ENCODE peak calls at places on chromosomes 6 and 20, in ten cellular contexts. One of them, this sample, is unnamed.

GRCh38 chr6:111228094-111228493 is 140.8 kb downstream of the SLC16A10 start:
- DNase-seq in lung: no peak
- DNase-seq in tibial artery: no peak
- DNase-seq in fibroblast of lung: peak; percentile 59
- DNase-seq in IMR-90: no peak
- DNase-seq in testis: no peak
- DNase-seq in Caco-2: no peak
- DNase-seq in heart right ventricle: no peak
- DNase-seq in uterus: no peak
- DNase-seq in colonic mucosa: no peak
- DNase-seq in this sample: no peak

GRCh38 chr6:117487831-117488230 is 5.4 kb downstream of the DCBLD1 start:
- DNase-seq in tibial artery: no peak
- DNase-seq in Caco-2: no peak
- DNase-seq in testis: no peak
- DNase-seq in IMR-90: peak; percentile 86
- DNase-seq in uterus: no peak
- DNase-seq in lung: no peak
- DNase-seq in fibroblast of lung: no peak
- DNase-seq in heart right ventricle: no peak
- DNase-seq in colonic mucosa: no peak
- DNase-seq in this sample: no peak

GRCh38 chr6:156719720-156720563 is 57.2 kb upstream of the ARID1B start:
- DNase-seq in uterus: peak; percentile 91
- DNase-seq in lung: peak; percentile 91
- DNase-seq in tibial artery: peak; percentile 98
- DNase-seq in fibroblast of lung: peak; percentile 90
- DNase-seq in heart right ventricle: peak; percentile 93
- DNase-seq in Caco-2: peak; percentile 96
- DNase-seq in testis: peak; percentile 94
- DNase-seq in IMR-90: peak; percentile 87
- DNase-seq in colonic mucosa: peak; percentile 98
- DNase-seq in this sample: peak; percentile 97

GRCh38 chr20:32168184-32168910 is 39.2 kb downstream of the PLAGL2 start:
- DNase-seq in IMR-90: peak; percentile 58
- DNase-seq in Caco-2: no peak
- DNase-seq in lung: no peak
- DNase-seq in fibroblast of lung: peak; percentile 54
- DNase-seq in testis: no peak
- DNase-seq in colonic mucosa: no peak
- DNase-seq in heart right ventricle: no peak
- DNase-seq in tibial artery: peak; percentile 13
- DNase-seq in uterus: no peak
- DNase-seq in this sample: peak; percentile 75

GRCh38 chr6:151068761-151069312 is 170.9 kb upstream of the AKAP12 start:
- DNase-seq in IMR-90: peak; percentile 62
- DNase-seq in testis: no peak
- DNase-seq in heart right ventricle: no peak
- DNase-seq in uterus: no peak
- DNase-seq in tibial artery: peak; percentile 45
- DNase-seq in fibroblast of lung: peak; percentile 92
- DNase-seq in colonic mucosa: peak; percentile 6
- DNase-seq in lung: no peak
- DNase-seq in Caco-2: no peak
- DNase-seq in this sample: peak; percentile 46

GRCh38 chr6:127514396-127515227 is 4.5 kb downstream of the MTCL3 start:
- DNase-seq in heart right ventricle: peak; percentile 42
- DNase-seq in Caco-2: no peak
- DNase-seq in uterus: no peak
- DNase-seq in testis: peak; percentile 58
- DNase-seq in colonic mucosa: peak; percentile 23
- DNase-seq in tibial artery: no peak
- DNase-seq in lung: peak; percentile 57
- DNase-seq in IMR-90: peak; percentile 48
- DNase-seq in fibroblast of lung: peak; percentile 72
- DNase-seq in this sample: peak; percentile 60

GRCh38 chr6:38739532-38739931 is 24.4 kb downstream of the DNAH8 start:
- DNase-seq in Caco-2: no peak
- DNase-seq in heart right ventricle: no peak
- DNase-seq in testis: no peak
- DNase-seq in fibroblast of lung: no peak
- DNase-seq in lung: no peak
- DNase-seq in IMR-90: no peak
- DNase-seq in uterus: no peak
- DNase-seq in tibial artery: no peak
- DNase-seq in colonic mucosa: no peak
- DNase-seq in this sample: no peak

GRCh38 chr20:24951536-24952047 is 2.5 kb downstream of the CST7 start:
- DNase-seq in testis: no peak
- DNase-seq in fibroblast of lung: no peak
- DNase-seq in lung: no peak
- DNase-seq in uterus: no peak
- DNase-seq in tibial artery: no peak
- DNase-seq in Caco-2: no peak
- DNase-seq in colonic mucosa: no peak
- DNase-seq in heart right ventricle: no peak
- DNase-seq in IMR-90: no peak
- DNase-seq in this sample: no peak

GRCh38 chr6:163252132-163252729 is 162.3 kb upstream of the QKI start:
- DNase-seq in IMR-90: no peak
- DNase-seq in colonic mucosa: no peak
- DNase-seq in heart right ventricle: no peak
- DNase-seq in fibroblast of lung: no peak
- DNase-seq in lung: no peak
- DNase-seq in Caco-2: no peak
- DNase-seq in testis: no peak
- DNase-seq in uterus: no peak
- DNase-seq in tibial artery: no peak
- DNase-seq in this sample: no peak

GRCh38 chr20:37364927-37365272 is 19.0 kb downstream of the SRC start:
- DNase-seq in lung: no peak
- DNase-seq in uterus: no peak
- DNase-seq in tibial artery: no peak
- DNase-seq in testis: no peak
- DNase-seq in colonic mucosa: no peak
- DNase-seq in Caco-2: peak; percentile 40
- DNase-seq in IMR-90: no peak
- DNase-seq in heart right ventricle: no peak
- DNase-seq in fibroblast of lung: no peak
- DNase-seq in this sample: no peak

GRCh38 chr6:132131777-132132176 is 180.6 kb upstream of the CCN2 start:
- DNase-seq in uterus: peak; percentile 65
- DNase-seq in colonic mucosa: no peak
- DNase-seq in heart right ventricle: peak; percentile 61
- DNase-seq in Caco-2: no peak
- DNase-seq in IMR-90: peak; percentile 100
- DNase-seq in lung: no peak
- DNase-seq in fibroblast of lung: peak; percentile 99
- DNase-seq in testis: no peak
- DNase-seq in tibial artery: peak; percentile 80
- DNase-seq in this sample: no peak

GRCh38 chr6:156807028-156807427 is 29.9 kb downstream of the ARID1B start:
- DNase-seq in tibial artery: no peak
- DNase-seq in Caco-2: no peak
- DNase-seq in testis: no peak
- DNase-seq in IMR-90: no peak
- DNase-seq in uterus: no peak
- DNase-seq in colonic mucosa: no peak
- DNase-seq in heart right ventricle: no peak
- DNase-seq in lung: no peak
- DNase-seq in fibroblast of lung: no peak
- DNase-seq in this sample: no peak

GRCh38 chr20:50303573-50304500 is 113.2 kb downstream of the CEBPB start:
- DNase-seq in heart right ventricle: peak; percentile 82
- DNase-seq in tibial artery: peak; percentile 86
- DNase-seq in uterus: peak; percentile 88
- DNase-seq in testis: peak; percentile 81
- DNase-seq in colonic mucosa: peak; percentile 83
- DNase-seq in fibroblast of lung: peak; percentile 84
- DNase-seq in IMR-90: peak; percentile 85
- DNase-seq in lung: peak; percentile 74
- DNase-seq in Caco-2: no peak
- DNase-seq in this sample: peak; percentile 98

GRCh38 chr6:137879885-137880430 is 12.9 kb downstream of the TNFAIP3 start:
- DNase-seq in testis: no peak
- DNase-seq in tibial artery: no peak
- DNase-seq in uterus: no peak
- DNase-seq in fibroblast of lung: no peak
- DNase-seq in lung: no peak
- DNase-seq in colonic mucosa: no peak
- DNase-seq in heart right ventricle: no peak
- DNase-seq in Caco-2: no peak
- DNase-seq in IMR-90: no peak
- DNase-seq in this sample: no peak

GRCh38 chr6:8958894-8959511 is 523.7 kb upstream of the SLC35B3 start:
- DNase-seq in colonic mucosa: no peak
- DNase-seq in testis: no peak
- DNase-seq in Caco-2: no peak
- DNase-seq in lung: no peak
- DNase-seq in tibial artery: no peak
- DNase-seq in fibroblast of lung: peak; percentile 17
- DNase-seq in uterus: no peak
- DNase-seq in IMR-90: peak; percentile 1
- DNase-seq in heart right ventricle: no peak
- DNase-seq in this sample: no peak

GRCh38 chr20:62378215-62378614 is 8.7 kb upstream of the RPS21 start:
- DNase-seq in heart right ventricle: no peak
- DNase-seq in uterus: no peak
- DNase-seq in fibroblast of lung: peak; percentile 25
- DNase-seq in Caco-2: peak; percentile 83
- DNase-seq in tibial artery: no peak
- DNase-seq in testis: no peak
- DNase-seq in lung: no peak
- DNase-seq in colonic mucosa: no peak
- DNase-seq in IMR-90: no peak
- DNase-seq in this sample: no peak

DNA sequence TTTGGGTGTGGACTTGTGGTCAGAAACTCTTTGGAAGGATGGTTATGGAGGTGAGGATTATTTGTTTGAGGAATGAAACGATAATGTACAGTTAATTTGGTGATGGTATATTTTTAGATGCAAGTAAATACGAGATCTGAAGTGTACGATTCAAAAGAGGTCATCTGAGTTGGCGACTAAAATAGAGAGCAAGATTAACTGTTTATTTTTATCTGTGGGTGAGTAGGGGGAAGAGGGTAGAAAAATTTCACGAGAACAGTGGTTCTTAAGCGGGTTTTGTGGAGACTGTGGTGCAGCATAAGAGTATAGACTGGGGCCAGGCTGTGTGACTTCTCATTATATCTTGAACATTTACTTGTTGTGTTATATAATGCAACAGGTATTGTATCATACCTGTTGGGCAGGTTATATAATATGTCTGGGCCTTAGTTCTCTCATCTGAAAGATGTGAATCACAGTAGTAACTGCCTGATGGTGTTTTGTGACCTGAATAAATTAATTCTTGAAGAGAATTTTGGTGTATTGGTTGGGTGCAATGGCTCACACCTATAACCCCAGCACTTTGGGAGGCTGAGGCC is 171.2 kb downstream of the JARID2 start:
- DNase-seq in colonic mucosa: no peak
- DNase-seq in uterus: no peak
- DNase-seq in heart right ventricle: no peak
- DNase-seq in Caco-2: no peak
- DNase-seq in testis: no peak
- DNase-seq in IMR-90: no peak
- DNase-seq in lung: no peak
- DNase-seq in tibial artery: no peak
- DNase-seq in fibroblast of lung: no peak
- DNase-seq in this sample: no peak
- H3K36me3 ChIP-seq in colonic mucosa: no peaks in the 10 kb centered on the region
- H3K36me3 ChIP-seq in uterus: no peaks in the 10 kb centered on the region
- H3K36me3 ChIP-seq in heart right ventricle: no peaks in the 10 kb centered on the region
- H3K36me3 ChIP-seq in Caco-2: no peaks in the 10 kb centered on the region
- H3K36me3 ChIP-seq in testis: no peaks in the 10 kb centered on the region
- H3K36me3 ChIP-seq in IMR-90: no peaks in the 10 kb centered on the region
- H3K36me3 ChIP-seq in lung: no peaks in the 10 kb centered on the region
- H3K36me3 ChIP-seq in tibial artery: peaks cover 3% of the 10 kb centered on the region
- H3K36me3 ChIP-seq in fibroblast of lung: no peaks in the 10 kb centered on the region
- H3K36me3 ChIP-seq in this sample: no peaks in the 10 kb centered on the region

DNA sequence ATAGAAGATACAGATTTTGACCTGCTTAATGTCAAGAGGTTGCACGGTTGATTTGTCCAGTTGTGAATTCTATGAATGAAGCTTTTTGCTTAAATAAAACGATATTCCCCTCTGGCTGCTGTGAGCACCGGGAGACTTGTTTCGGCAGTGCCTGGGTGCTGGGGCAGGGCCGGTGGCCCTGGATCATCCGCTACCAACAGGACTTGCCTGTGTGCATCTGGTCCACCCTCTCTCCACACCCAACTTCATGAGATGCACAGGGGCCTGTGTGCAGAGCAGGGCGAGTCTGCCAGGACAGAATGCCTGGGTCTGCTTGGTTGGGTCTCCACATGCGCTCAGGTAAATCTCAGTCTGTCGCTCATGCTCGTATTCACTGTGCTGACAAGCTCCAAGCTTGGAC is 65.5 kb downstream of the TSHZ2 start:
- DNase-seq in testis: no peak
- DNase-seq in lung: no peak
- DNase-seq in IMR-90: no peak
- DNase-seq in fibroblast of lung: no peak
- DNase-seq in heart right ventricle: no peak
- DNase-seq in uterus: no peak
- DNase-seq in tibial artery: no peak
- DNase-seq in colonic mucosa: no peak
- DNase-seq in Caco-2: no peak
- DNase-seq in this sample: no peak
- H3K4me3 ChIP-seq in testis: no peak overlapping the region
- H3K4me3 ChIP-seq in lung: no peak overlapping the region
- H3K4me3 ChIP-seq in IMR-90: no peak overlapping the region
- H3K4me3 ChIP-seq in fibroblast of lung: no peak overlapping the region
- H3K4me3 ChIP-seq in heart right ventricle: no peak overlapping the region
- H3K4me3 ChIP-seq in uterus: no peak overlapping the region
- H3K4me3 ChIP-seq in tibial artery: no peak overlapping the region
- H3K4me3 ChIP-seq in colonic mucosa: no peak overlapping the region
- H3K4me3 ChIP-seq in Caco-2: no peak overlapping the region
- H3K4me3 ChIP-seq in this sample: no peak overlapping the region

GRCh38 chr6:105536961-105537360 is 134.1 kb upstream of the PREP start:
- DNase-seq in tibial artery: no peak
- DNase-seq in uterus: no peak
- DNase-seq in heart right ventricle: no peak
- DNase-seq in testis: no peak
- DNase-seq in IMR-90: no peak
- DNase-seq in fibroblast of lung: no peak
- DNase-seq in lung: no peak
- DNase-seq in colonic mucosa: no peak
- DNase-seq in Caco-2: no peak
- DNase-seq in this sample: no peak
- TF ChIP-seq CTCF in tibial artery: no peak
- TF ChIP-seq CTCF in uterus: no peak
- TF ChIP-seq CTCF in heart right ventricle: no peak
- TF ChIP-seq CTCF in testis: no peak
- TF ChIP-seq CTCF in IMR-90: no peak
- TF ChIP-seq CTCF in fibroblast of lung: no peak
- TF ChIP-seq CTCF in lung: no peak
- TF ChIP-seq CTCF in colonic mucosa: no peak
- TF ChIP-seq CTCF in Caco-2: no peak
- TF ChIP-seq CTCF in this sample: no peak

DNA sequence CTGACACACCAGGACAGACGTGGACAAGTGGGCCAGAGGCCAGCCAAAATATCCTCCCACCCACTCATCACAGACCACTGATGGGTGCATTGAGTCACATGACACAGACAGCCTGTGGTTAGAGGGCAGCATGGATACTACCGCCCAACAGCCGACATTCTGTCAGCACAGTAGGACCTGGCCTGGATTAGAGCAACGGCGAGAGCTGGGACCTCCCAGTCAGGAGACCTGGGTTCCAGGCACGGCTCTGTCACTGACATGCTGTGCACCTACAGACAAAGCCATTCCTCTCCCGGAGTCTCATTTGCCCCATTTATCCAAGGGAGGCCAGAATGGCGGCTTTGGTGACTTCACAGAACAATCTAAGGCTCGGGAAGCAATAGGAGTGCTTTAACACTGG is 8.0 kb downstream of the ZNF335 start:
- DNase-seq in heart right ventricle: no peak
- DNase-seq in testis: no peak
- DNase-seq in tibial artery: no peak
- DNase-seq in colonic mucosa: no peak
- DNase-seq in uterus: no peak
- DNase-seq in lung: no peak
- DNase-seq in IMR-90: no peak
- DNase-seq in fibroblast of lung: no peak
- DNase-seq in Caco-2: no peak
- DNase-seq in this sample: no peak
- H3K36me3 ChIP-seq in heart right ventricle: peaks cover 10% of the 10 kb centered on the region
- H3K36me3 ChIP-seq in testis: no peaks in the 10 kb centered on the region
- H3K36me3 ChIP-seq in tibial artery: peaks cover 84% of the 10 kb centered on the region
- H3K36me3 ChIP-seq in colonic mucosa: peaks cover 29% of the 10 kb centered on the region
- H3K36me3 ChIP-seq in uterus: no peaks in the 10 kb centered on the region
- H3K36me3 ChIP-seq in lung: peaks cover 76% of the 10 kb centered on the region
- H3K36me3 ChIP-seq in IMR-90: peaks cover 77% of the 10 kb centered on the region
- H3K36me3 ChIP-seq in fibroblast of lung: peaks cover 51% of the 10 kb centered on the region
- H3K36me3 ChIP-seq in Caco-2: peaks cover 33% of the 10 kb centered on the region
- H3K36me3 ChIP-seq in this sample: peaks cover 43% of the 10 kb centered on the region